ENCODE peak calls at places on chromosomes 1 and 21, in ten cellular contexts. One of them, this sample, is unnamed.

GRCh38 chr1:50332941-50333594 is 90.2 kb downstream of the DMRTA2 start:
- DNase-seq in astrocyte: no peak
- DNase-seq in astrocyte of the cerebellum: no peak
- DNase-seq in kidney: peak; percentile 81
- DNase-seq in endothelial cell of umbilical vein: peak; percentile 46
- DNase-seq in CD4-positive, alpha-beta T cell: no peak
- DNase-seq in HFF-Myc: peak; percentile 9
- DNase-seq in uterus: peak; percentile 37
- DNase-seq in fibroblast of lung: peak; percentile 19
- DNase-seq in RWPE1: peak; percentile 41
- DNase-seq in this sample: no peak

GRCh38 chr1:243483084-243483845 is 227.4 kb downstream of the SDCCAG8 start:
- DNase-seq in astrocyte: no peak
- DNase-seq in astrocyte of the cerebellum: no peak
- DNase-seq in kidney: peak; percentile 69
- DNase-seq in endothelial cell of umbilical vein: no peak
- DNase-seq in CD4-positive, alpha-beta T cell: no peak
- DNase-seq in HFF-Myc: no peak
- DNase-seq in uterus: no peak
- DNase-seq in fibroblast of lung: no peak
- DNase-seq in RWPE1: no peak
- DNase-seq in this sample: no peak

GRCh38 chr1:29668761-29669487 is 432.6 kb downstream of the PTPRU start:
- DNase-seq in astrocyte: no peak
- DNase-seq in astrocyte of the cerebellum: no peak
- DNase-seq in kidney: no peak
- DNase-seq in endothelial cell of umbilical vein: no peak
- DNase-seq in CD4-positive, alpha-beta T cell: no peak
- DNase-seq in HFF-Myc: no peak
- DNase-seq in uterus: no peak
- DNase-seq in fibroblast of lung: no peak
- DNase-seq in RWPE1: no peak
- DNase-seq in this sample: no peak

GRCh38 chr1:152013664-152014237 is 20.1 kb upstream of the S100A10 start:
- DNase-seq in astrocyte: peak; percentile 36
- DNase-seq in astrocyte of the cerebellum: no peak
- DNase-seq in kidney: no peak
- DNase-seq in endothelial cell of umbilical vein: peak; percentile 48
- DNase-seq in CD4-positive, alpha-beta T cell: no peak
- DNase-seq in HFF-Myc: no peak
- DNase-seq in uterus: no peak
- DNase-seq in fibroblast of lung: peak; percentile 47
- DNase-seq in RWPE1: no peak
- DNase-seq in this sample: no peak

GRCh38 chr1:6052543-6053205 is 7.0 kb downstream of the KCNAB2 start:
- DNase-seq in astrocyte: peak; percentile 42
- DNase-seq in astrocyte of the cerebellum: peak; percentile 64
- DNase-seq in kidney: no peak
- DNase-seq in endothelial cell of umbilical vein: peak; percentile 70
- DNase-seq in CD4-positive, alpha-beta T cell: peak; percentile 39
- DNase-seq in HFF-Myc: peak; percentile 33
- DNase-seq in uterus: peak; percentile 37
- DNase-seq in fibroblast of lung: peak; percentile 56
- DNase-seq in RWPE1: peak; percentile 82
- DNase-seq in this sample: no peak

GRCh38 chr21:36163780-36164426 is 7.3 kb downstream of the DOP1B start:
- DNase-seq in astrocyte: no peak
- DNase-seq in astrocyte of the cerebellum: no peak
- DNase-seq in kidney: no peak
- DNase-seq in endothelial cell of umbilical vein: no peak
- DNase-seq in CD4-positive, alpha-beta T cell: no peak
- DNase-seq in HFF-Myc: no peak
- DNase-seq in uterus: no peak
- DNase-seq in fibroblast of lung: no peak
- DNase-seq in RWPE1: no peak
- DNase-seq in this sample: no peak

GRCh38 chr21:36945496-36946138 is 20.9 kb downstream of the HLCS start:
- DNase-seq in astrocyte: peak; percentile 42
- DNase-seq in astrocyte of the cerebellum: no peak
- DNase-seq in kidney: no peak
- DNase-seq in endothelial cell of umbilical vein: no peak
- DNase-seq in CD4-positive, alpha-beta T cell: no peak
- DNase-seq in HFF-Myc: no peak
- DNase-seq in uterus: no peak
- DNase-seq in fibroblast of lung: peak; percentile 48
- DNase-seq in RWPE1: no peak
- DNase-seq in this sample: no peak

GRCh38 chr21:39611547-39612190 is 1.1 kb upstream of the B3GALT5 start:
- DNase-seq in astrocyte: no peak
- DNase-seq in astrocyte of the cerebellum: no peak
- DNase-seq in kidney: peak; percentile 61
- DNase-seq in endothelial cell of umbilical vein: no peak
- DNase-seq in CD4-positive, alpha-beta T cell: no peak
- DNase-seq in HFF-Myc: no peak
- DNase-seq in uterus: no peak
- DNase-seq in fibroblast of lung: peak; percentile 29
- DNase-seq in RWPE1: no peak
- DNase-seq in this sample: no peak

GRCh38 chr1:192227330-192227729 is 69.1 kb downstream of the RGS18 start:
- DNase-seq in astrocyte: no peak
- DNase-seq in astrocyte of the cerebellum: no peak
- DNase-seq in kidney: no peak
- DNase-seq in endothelial cell of umbilical vein: no peak
- DNase-seq in CD4-positive, alpha-beta T cell: no peak
- DNase-seq in HFF-Myc: no peak
- DNase-seq in uterus: no peak
- DNase-seq in fibroblast of lung: no peak
- DNase-seq in RWPE1: no peak
- DNase-seq in this sample: no peak

DNA sequence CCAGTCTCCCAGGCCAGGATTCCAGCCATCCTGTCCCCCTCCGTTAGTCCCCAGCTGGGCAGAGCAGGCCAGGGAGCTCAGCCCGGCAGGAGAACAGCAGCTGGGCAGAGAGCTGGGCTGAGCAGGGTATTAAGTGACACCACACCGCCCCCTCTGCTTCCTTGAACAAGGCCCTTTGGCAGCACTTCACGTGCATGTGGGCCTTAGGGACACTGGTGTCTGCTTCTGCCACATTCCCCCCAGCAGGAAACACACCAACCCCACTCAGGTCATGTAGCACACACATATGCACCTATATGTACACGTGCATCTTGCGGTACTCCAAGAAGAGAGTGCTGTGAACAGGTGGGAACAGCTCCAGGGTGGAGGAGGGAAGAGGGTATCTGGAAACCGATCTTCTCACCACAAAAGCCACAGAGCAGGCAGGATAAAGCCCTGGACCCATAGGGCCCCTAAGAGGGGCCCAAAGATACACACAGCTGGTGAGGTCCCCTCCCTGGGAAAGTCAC is 4.6 kb downstream of the EPHA2 start:
- DNase-seq in astrocyte: no peak
- DNase-seq in astrocyte of the cerebellum: no peak
- DNase-seq in kidney: peak; percentile 80
- DNase-seq in endothelial cell of umbilical vein: peak; percentile 72
- DNase-seq in CD4-positive, alpha-beta T cell: no peak
- DNase-seq in HFF-Myc: no peak
- DNase-seq in uterus: no peak
- DNase-seq in fibroblast of lung: peak; percentile 60
- DNase-seq in RWPE1: no peak
- DNase-seq in this sample: no peak
- TF ChIP-seq CTCF in astrocyte: no peak
- TF ChIP-seq CTCF in astrocyte of the cerebellum: no peak
- TF ChIP-seq CTCF in kidney: no peak
- TF ChIP-seq CTCF in endothelial cell of umbilical vein: no peak
- TF ChIP-seq CTCF in CD4-positive, alpha-beta T cell: no peak
- TF ChIP-seq CTCF in HFF-Myc: no peak
- TF ChIP-seq CTCF in uterus: peak; percentile 3
- TF ChIP-seq CTCF in fibroblast of lung: no peak
- TF ChIP-seq CTCF in RWPE1: no peak
- TF ChIP-seq CTCF in this sample: no peak

GRCh38 chr1:179767996-179768395 is 24.9 kb downstream of the FAM163A start:
- DNase-seq in astrocyte: no peak
- DNase-seq in astrocyte of the cerebellum: no peak
- DNase-seq in kidney: no peak
- DNase-seq in endothelial cell of umbilical vein: no peak
- DNase-seq in CD4-positive, alpha-beta T cell: no peak
- DNase-seq in HFF-Myc: no peak
- DNase-seq in uterus: no peak
- DNase-seq in fibroblast of lung: no peak
- DNase-seq in RWPE1: no peak
- DNase-seq in this sample: no peak

GRCh38 chr1:179771509-179771908 is 28.4 kb downstream of the FAM163A start:
- DNase-seq in astrocyte: no peak
- DNase-seq in astrocyte of the cerebellum: no peak
- DNase-seq in kidney: no peak
- DNase-seq in endothelial cell of umbilical vein: no peak
- DNase-seq in CD4-positive, alpha-beta T cell: no peak
- DNase-seq in HFF-Myc: no peak
- DNase-seq in uterus: no peak
- DNase-seq in fibroblast of lung: no peak
- DNase-seq in RWPE1: no peak
- DNase-seq in this sample: no peak

GRCh38 chr1:179774033-179774432 is 30.9 kb downstream of the FAM163A start:
- DNase-seq in astrocyte: no peak
- DNase-seq in astrocyte of the cerebellum: no peak
- DNase-seq in kidney: no peak
- DNase-seq in endothelial cell of umbilical vein: no peak
- DNase-seq in CD4-positive, alpha-beta T cell: no peak
- DNase-seq in HFF-Myc: no peak
- DNase-seq in uterus: no peak
- DNase-seq in fibroblast of lung: no peak
- DNase-seq in RWPE1: no peak
- DNase-seq in this sample: no peak

GRCh38 chr1:179773264-179773663 is 30.2 kb downstream of the FAM163A start:
- DNase-seq in astrocyte: no peak
- DNase-seq in astrocyte of the cerebellum: no peak
- DNase-seq in kidney: no peak
- DNase-seq in endothelial cell of umbilical vein: no peak
- DNase-seq in CD4-positive, alpha-beta T cell: no peak
- DNase-seq in HFF-Myc: no peak
- DNase-seq in uterus: no peak
- DNase-seq in fibroblast of lung: no peak
- DNase-seq in RWPE1: no peak
- DNase-seq in this sample: no peak

GRCh38 chr1:179770887-179771502 is 27.9 kb downstream of the FAM163A start:
- DNase-seq in astrocyte: no peak
- DNase-seq in astrocyte of the cerebellum: no peak
- DNase-seq in kidney: no peak
- DNase-seq in endothelial cell of umbilical vein: no peak
- DNase-seq in CD4-positive, alpha-beta T cell: no peak
- DNase-seq in HFF-Myc: no peak
- DNase-seq in uterus: no peak
- DNase-seq in fibroblast of lung: no peak
- DNase-seq in RWPE1: no peak
- DNase-seq in this sample: no peak
- TF ChIP-seq CTCF in astrocyte: no peak
- TF ChIP-seq CTCF in astrocyte of the cerebellum: no peak
- TF ChIP-seq CTCF in kidney: no peak
- TF ChIP-seq CTCF in endothelial cell of umbilical vein: no peak
- TF ChIP-seq CTCF in CD4-positive, alpha-beta T cell: no peak
- TF ChIP-seq CTCF in HFF-Myc: no peak
- TF ChIP-seq CTCF in uterus: no peak
- TF ChIP-seq CTCF in fibroblast of lung: no peak
- TF ChIP-seq CTCF in RWPE1: no peak
- TF ChIP-seq CTCF in this sample: no peak

GRCh38 chr1:206860165-206860564 is 5.3 kb upstream of the IL20 start:
- DNase-seq in astrocyte: no peak
- DNase-seq in astrocyte of the cerebellum: no peak
- DNase-seq in kidney: no peak
- DNase-seq in endothelial cell of umbilical vein: no peak
- DNase-seq in CD4-positive, alpha-beta T cell: no peak
- DNase-seq in HFF-Myc: no peak
- DNase-seq in uterus: no peak
- DNase-seq in fibroblast of lung: no peak
- DNase-seq in RWPE1: no peak
- DNase-seq in this sample: no peak
- TF ChIP-seq CTCF in astrocyte: no peak
- TF ChIP-seq CTCF in astrocyte of the cerebellum: no peak
- TF ChIP-seq CTCF in kidney: no peak
- TF ChIP-seq CTCF in endothelial cell of umbilical vein: no peak
- TF ChIP-seq CTCF in CD4-positive, alpha-beta T cell: no peak
- TF ChIP-seq CTCF in HFF-Myc: no peak
- TF ChIP-seq CTCF in uterus: no peak
- TF ChIP-seq CTCF in fibroblast of lung: no peak
- TF ChIP-seq CTCF in RWPE1: no peak
- TF ChIP-seq CTCF in this sample: no peak

GRCh38 chr1:48023488-48023887 is 26.3 kb upstream of the TRABD2B start:
- DNase-seq in astrocyte: no peak
- DNase-seq in astrocyte of the cerebellum: no peak
- DNase-seq in kidney: no peak
- DNase-seq in endothelial cell of umbilical vein: no peak
- DNase-seq in CD4-positive, alpha-beta T cell: no peak
- DNase-seq in HFF-Myc: no peak
- DNase-seq in uterus: no peak
- DNase-seq in fibroblast of lung: no peak
- DNase-seq in RWPE1: no peak
- DNase-seq in this sample: no peak
- TF ChIP-seq CTCF in astrocyte: no peak
- TF ChIP-seq CTCF in astrocyte of the cerebellum: no peak
- TF ChIP-seq CTCF in kidney: no peak
- TF ChIP-seq CTCF in endothelial cell of umbilical vein: no peak
- TF ChIP-seq CTCF in CD4-positive, alpha-beta T cell: no peak
- TF ChIP-seq CTCF in HFF-Myc: no peak
- TF ChIP-seq CTCF in uterus: no peak
- TF ChIP-seq CTCF in fibroblast of lung: no peak
- TF ChIP-seq CTCF in RWPE1: no peak
- TF ChIP-seq CTCF in this sample: no peak